ENCODE peak calls at places on chromosomes 3 and 15, in five cellular contexts. Q, D, F, S and W are unnamed samples.

GRCh38 chr3:134687642-134688041 is 36.8 kb upstream of the KY start:
- DNase-seq in Q (no peak), D (no peak), F (no peak), S (no peak), W (no peak)

GRCh38 chr15:22888120-22888859 is 49.8 kb downstream of the NIPA2 start:
- DNase-seq in Q (no peak), D (no peak), F (no peak), S (peak; percentile 90), W (peak; percentile 59)

GRCh38 chr3:146125946-146126345 is 35.0 kb downstream of the PLOD2 start:
- DNase-seq in Q (no peak), D (no peak), F (no peak), S (peak; percentile 19), W (peak; percentile 75)

GRCh38 chr3:175121225-175121624 is 262.1 kb downstream of the NAALADL2 start:
- DNase-seq in Q (no peak), D (peak; percentile 67), F (no peak), S (no peak), W (no peak)

GRCh38 chr3:71524688-71525087 is 58.8 kb downstream of the FOXP1 start:
- DNase-seq in Q (no peak), D (no peak), F (no peak), S (no peak), W (no peak)

GRCh38 chr15:67117356-67117755 is 52.0 kb downstream of the SMAD3 start:
- DNase-seq in Q (no peak), D (no peak), F (no peak), S (no peak), W (no peak)

GRCh38 chr3:38564631-38565338 is 68.6 kb downstream of the EXOG start:
- DNase-seq in Q (no peak), D (no peak), F (no peak), S (no peak), W (no peak)

GRCh38 chr3:154060606-154061380 is 60.4 kb upstream of the ARHGEF26 start:
- DNase-seq in Q (no peak), D (no peak), F (no peak), S (no peak), W (no peak)

GRCh38 chr15:69224383-69224782 is 63.9 kb downstream of the GLCE start:
- DNase-seq in Q (no peak), D (peak; percentile 90), F (no peak), S (no peak), W (no peak)

GRCh38 chr3:123663977-123664376 is 79.1 kb upstream of the HACD2 start:
- DNase-seq in Q (no peak), D (no peak), F (no peak), S (no peak), W (no peak)

GRCh38 chr3:29346828-29347227 is 66.0 kb downstream of the RBMS3 start:
- DNase-seq in Q (no peak), D (no peak), F (no peak), S (no peak), W (no peak)

GRCh38 chr3:73815966-73816365 is 191.2 kb upstream of the PDZRN3 start:
- DNase-seq in Q (no peak), D (no peak), F (no peak), S (no peak), W (no peak)

GRCh38 chr3:63964287-63965073 is 52.3 kb upstream of the SCAANT1 start:
- DNase-seq in Q (no peak), D (no peak), F (no peak), S (no peak), W (no peak)

GRCh38 chr3:122678496-122678895 is 2.1 kb upstream of the PARP14 start:
- DNase-seq in Q (no peak), D (no peak), F (no peak), S (no peak), W (no peak)

GRCh38 chr3:42300013-42300412 is 34.0 kb upstream of the CCK start:
- DNase-seq in Q (no peak), D (no peak), F (peak; percentile 7), S (no peak), W (peak; percentile 5)

GRCh38 chr15:65368646-65369045 is 9.2 kb downstream of the IGDCC3 start:
- DNase-seq in Q (no peak), D (no peak), F (no peak), S (no peak), W (no peak)

GRCh38 chr15:38374024-38374423 is 79.9 kb upstream of the FAM98B start:
- DNase-seq in Q (no peak), D (no peak), F (no peak), S (no peak), W (no peak)

GRCh38 chr15:50681467-50681866 is 5.1 kb downstream of the TRPM7 start:
- DNase-seq in Q (no peak), D (no peak), F (no peak), S (no peak), W (no peak)